ENCODE peak calls at places on chromosome 18, in four cellular contexts. V is astrocyte, A is cardiac muscle cell, B is psoas muscle. J is an unnamed sample.
A peak's percentile ranks its signal among the peaks of the same experiment; 100 is the strongest.

GRCh38 chr18:67634631-67635338 is 118.3 kb upstream of the DSEL start:
- DNase-seq in V (no peak), A (no peak), B (no peak), J (no peak)

GRCh38 chr18:10350661-10351060 is 103.8 kb upstream of the APCDD1 start:
- DNase-seq in V (no peak), A (no peak), B (no peak), J (no peak)

GRCh38 chr18:44599409-44599808 is 81.3 kb upstream of the SETBP1 start:
- DNase-seq in V (peak; percentile 78), A (peak; percentile 55), B (no peak), J (no peak)

GRCh38 chr18:28729321-28729720 is 552.4 kb upstream of the CDH2 start:
- DNase-seq in V (peak; percentile 68), A (no peak), B (no peak), J (no peak)

GRCh38 chr18:8520266-8520665 is 89.0 kb upstream of the RAB12 start:
- DNase-seq in V (no peak), A (no peak), B (no peak), J (no peak)

GRCh38 chr18:62663731-62664336 is 51.5 kb upstream of the PHLPP1 start:
- DNase-seq in V (peak; percentile 69), A (peak; percentile 18), B (no peak), J (no peak)

GRCh38 chr18:27860011-27860410 is 316.9 kb downstream of the CDH2 start:
- DNase-seq in V (no peak), A (no peak), B (no peak), J (no peak)

GRCh38 chr18:43542016-43542415 is 264.7 kb upstream of the SYT4 start:
- DNase-seq in V (no peak), A (no peak), B (no peak), J (no peak)

GRCh38 chr18:12307251-12307736 is 747 bp upstream of the TUBB6 start:
- DNase-seq in V (peak; percentile 68), A (peak; percentile 80), B (peak; percentile 72), J (no peak)

GRCh38 chr18:21739604-21740473 is 753 bp upstream of the MIB1 start:
- DNase-seq in V (peak; percentile 46), A (peak; percentile 24), B (no peak), J (no peak)

GRCh38 chr18:24003903-24004640 is 10.5 kb upstream of the TTC39C start:
- DNase-seq in V (peak; percentile 21), A (no peak), B (no peak), J (no peak)

GRCh38 chr18:59180150-59180845 is 39.7 kb upstream of the GRP start:
- DNase-seq in V (peak; percentile 51), A (peak; percentile 72), B (no peak), J (no peak)

GRCh38 chr18:2857491-2858063 is 10.8 kb downstream of the EMILIN2 start:
- DNase-seq in V (peak; percentile 16), A (peak; percentile 99), B (peak; percentile 90), J (no peak)

GRCh38 chr18:3500016-3500415 is 50.0 kb downstream of the TGIF1 start:
- DNase-seq in V (peak; percentile 46), A (no peak), B (no peak), J (no peak)

GRCh38 chr18:11391636-11392035 is 217.8 kb upstream of the SLC35G4 start:
- DNase-seq in V (peak; percentile 22), A (no peak), B (no peak), J (no peak)

GRCh38 chr18:9210996-9211395 is 74.4 kb downstream of the ANKRD12 start:
- DNase-seq in V (no peak), A (no peak), B (no peak), J (no peak)

GRCh38 chr18:80147418-80148315 is 38.6 kb downstream of the ADNP2 start:
- DNase-seq in V (peak; percentile 73), A (peak; percentile 80), B (peak; percentile 89), J (peak; percentile 77)

GRCh38 chr18:50955246-50955645 is 12.6 kb upstream of the ELAC1 start:
- DNase-seq in V (no peak), A (no peak), B (no peak), J (no peak)

GRCh38 chr18:10518595-10519273 is 7.1 kb upstream of the NAPG start:
- DNase-seq in V (no peak), A (peak; percentile 75), B (peak; percentile 74), J (no peak)

GRCh38 chr18:22999647-23000046 is 66.5 kb downstream of the RBBP8 start:
- DNase-seq in V (no peak), A (no peak), B (no peak), J (no peak)

GRCh38 chr18:13915973-13916372 is 637 bp upstream of the MC2R start:
- DNase-seq in V (peak; percentile 40), A (peak; percentile 33), B (no peak), J (no peak)

GRCh38 chr18:62249478-62250097 is 62.5 kb downstream of the RELCH start:
- DNase-seq in V (peak; percentile 49), A (peak; percentile 88), B (peak; percentile 53), J (peak; percentile 78)

GRCh38 chr18:2002604-2003003 is 568.7 kb downstream of the METTL4 start:
- DNase-seq in V (no peak), A (peak; percentile 49), B (no peak), J (no peak)

GRCh38 chr18:60554961-60555360 is 182.4 kb upstream of the MC4R start:
- DNase-seq in V (no peak), A (no peak), B (no peak), J (no peak)

GRCh38 chr18:72174972-72175649 is 369.0 kb downstream of the CBLN2 start:
- DNase-seq in V (no peak), A (no peak), B (no peak), J (no peak)

GRCh38 chr18:35042389-35043066 is 1.3 kb downstream of the MAPRE2 start:
- DNase-seq in V (peak; percentile 15), A (peak; percentile 32), B (no peak), J (no peak)

GRCh38 chr18:48728204-48728833 is 189.5 kb downstream of the CTIF start:
- DNase-seq in V (peak; percentile 100), A (peak; percentile 98), B (no peak), J (no peak)

GRCh38 chr18:2853926-2854664 is 7.3 kb downstream of the EMILIN2 start:
- DNase-seq in V (no peak), A (peak; percentile 23), B (no peak), J (no peak)

GRCh38 chr18:61582205-61582710 is 249.0 kb downstream of the CDH20 start:
- DNase-seq in V (no peak), A (no peak), B (no peak), J (no peak)

GRCh38 chr18:51731070-51731469 is 533.6 kb upstream of the MEX3C start:
- DNase-seq in V (no peak), A (no peak), B (no peak), J (no peak)

GRCh38 chr18:27007880-27008279 is 142.4 kb upstream of the AQP4 start:
- DNase-seq in V (no peak), A (no peak), B (no peak), J (no peak)

GRCh38 chr18:41357708-41358107 is 597.3 kb upstream of the PIK3C3 start:
- DNase-seq in V (no peak), A (no peak), B (no peak), J (no peak)

GRCh38 chr18:48663931-48664847 is 125.4 kb downstream of the CTIF start:
- DNase-seq in V (peak; percentile 22), A (peak; percentile 63), B (peak; percentile 85), J (peak; percentile 47)

GRCh38 chr18:75544051-75544481 is 116.6 kb upstream of the SMIM21 start:
- DNase-seq in V (peak; percentile 81), A (peak; percentile 33), B (no peak), J (no peak)

GRCh38 chr18:77081387-77081773 is 51.2 kb downstream of the MBP start:
- DNase-seq in V (peak; percentile 93), A (peak; percentile 90), B (no peak), J (no peak)

GRCh38 chr18:63895190-63895589 is 7.7 kb downstream of the SERPINB2 start:
- DNase-seq in V (no peak), A (no peak), B (no peak), J (no peak)
- H3K27me3 ChIP-seq in V (peaks cover 5% of the 10 kb centered on the region), A (no peaks in the 10 kb centered on the region), B (no peaks in the 10 kb centered on the region), J (no peaks in the 10 kb centered on the region)

GRCh38 chr18:74457043-74457742 is at the start of gene DIPK1C:
- DNase-seq in V (no peak), A (no peak), B (no peak), J (no peak)

GRCh38 chr18:74457743-74458465 is 796 bp upstream of the DIPK1C start:
- DNase-seq in V (no peak), A (no peak), B (no peak), J (no peak)

GRCh38 chr18:74456409-74457042 is 582 bp downstream of the DIPK1C start:
- DNase-seq in V (no peak), A (no peak), B (no peak), J (no peak)

GRCh38 chr18:74460825-74461224 is 3.7 kb upstream of the DIPK1C start:
- DNase-seq in V (no peak), A (no peak), B (no peak), J (no peak)

GRCh38 chr18:74459877-74460276 is 2.8 kb upstream of the DIPK1C start:
- DNase-seq in V (no peak), A (no peak), B (peak; percentile 73), J (no peak)
- H3K27me3 ChIP-seq in V (peaks cover 40% of the 10 kb centered on the region), A (peaks cover 57% of the 10 kb centered on the region), B (peaks cover 54% of the 10 kb centered on the region), J (peaks cover 6% of the 10 kb centered on the region)

GRCh38 chr18:6949800-6950586 is 167.6 kb downstream of the LAMA1 start:
- DNase-seq in V (no peak), A (no peak), B (no peak), J (no peak)
- H3K27me3 ChIP-seq in V (no peaks in the 10 kb centered on the region), A (no peaks in the 10 kb centered on the region), B (peaks cover 2% of the 10 kb centered on the region), J (no peaks in the 10 kb centered on the region)

GRCh38 chr18:56723706-56724105 is 72.5 kb downstream of the WDR7 start:
- DNase-seq in V (no peak), A (no peak), B (no peak), J (no peak)

GRCh38 chr18:56721491-56721890 is 70.3 kb downstream of the WDR7 start:
- DNase-seq in V (peak; percentile 14), A (peak; percentile 45), B (no peak), J (no peak)

GRCh38 chr18:56722518-56722917 is 71.4 kb downstream of the WDR7 start:
- DNase-seq in V (no peak), A (no peak), B (no peak), J (no peak)

GRCh38 chr18:56716692-56717146 is 65.6 kb downstream of the WDR7 start:
- DNase-seq in V (peak; percentile 22), A (no peak), B (no peak), J (no peak)

GRCh38 chr18:56721031-56721430 is 69.9 kb downstream of the WDR7 start:
- DNase-seq in V (no peak), A (peak; percentile 19), B (no peak), J (no peak)
- H3K27me3 ChIP-seq in V (no peaks in the 10 kb centered on the region), A (no peaks in the 10 kb centered on the region), B (no peaks in the 10 kb centered on the region), J (no peaks in the 10 kb centered on the region)

J was measured in CD8-positive, alpha-beta T cell.